ENCODE peak calls at places on chromosome 2, in four cellular contexts. Y, S, H and F are unnamed samples.

GRCh38 chr2:96819101-96819875 is 3.2 kb downstream of the CNNM3 start:
- DNase-seq in Y (no peak), S (peak; percentile 85), H (no peak), F (peak; percentile 97)

GRCh38 chr2:84904717-84905174 is 710 bp upstream of the TMSB10 start:
- DNase-seq in Y (no peak), S (peak; percentile 76), H (no peak), F (peak; percentile 70)

GRCh38 chr2:239602290-239603282 is 201.8 kb upstream of the HDAC4 start:
- DNase-seq in Y (no peak), S (no peak), H (no peak), F (no peak)

GRCh38 chr2:97758131-97758705 is 44.8 kb downstream of the ZAP70 start:
- DNase-seq in Y (no peak), S (no peak), H (no peak), F (no peak)

GRCh38 chr2:103004426-103004942 is 242.7 kb downstream of the TMEM182 start:
- DNase-seq in Y (no peak), S (no peak), H (no peak), F (no peak)

GRCh38 chr2:64601785-64602391 is 51.8 kb downstream of the SERTAD2 start:
- DNase-seq in Y (no peak), S (no peak), H (no peak), F (no peak)

GRCh38 chr2:19739256-19739655 is 162.5 kb downstream of the TTC32 start:
- DNase-seq in Y (no peak), S (no peak), H (no peak), F (no peak)

GRCh38 chr2:15908371-15908770 is 32.0 kb upstream of the MYCN start:
- DNase-seq in Y (no peak), S (no peak), H (no peak), F (no peak)

GRCh38 chr2:126827371-126827770 is 71.3 kb upstream of the TEX51 start:
- DNase-seq in Y (no peak), S (no peak), H (no peak), F (no peak)

GRCh38 chr2:157628532-157629415 is at the start of gene ACVR1C:
- DNase-seq in Y (peak; percentile 56), S (peak; percentile 89), H (peak; percentile 66), F (peak; percentile 92)

GRCh38 chr2:11697103-11697871 is 27.3 kb upstream of the NTSR2 start:
- DNase-seq in Y (no peak), S (peak; percentile 26), H (no peak), F (no peak)

GRCh38 chr2:79799744-79800143 is 286.9 kb downstream of the CTNNA2 start:
- DNase-seq in Y (no peak), S (no peak), H (no peak), F (no peak)